ENCODE peak calls at places on chromosomes 3 and 15, in eight cellular contexts. H is stimulated activated CD8-positive, alpha-beta memory T cell treated with anti-CD3 and anti-CD28 coated beads, Interleukin-2, amount 100 ng/mL, for 48 hours; P is D341Med; M is neural progenitor cell; W is MCF 10A; N is naive thymus-derived CD8-positive, alpha-beta T cell; E is C1 segment of cervical spinal cord; R is putamen. S is an unnamed sample.
A peak's percentile ranks its signal among the peaks of the same experiment; 100 is the strongest.

GRCh38 chr15:28112962-28113361 is 13.8 kb upstream of the OCA2 start:
- DNase-seq in E (no peak), N (no peak), M (no peak), H (no peak), R (no peak), W (no peak), P (no peak), S (no peak)

GRCh38 chr3:71854096-71854495 is 69.1 kb upstream of the PROK2 start:
- DNase-seq in H (no peak), N (no peak), W (no peak), P (no peak), E (no peak), M (no peak), R (no peak), S (no peak)

GRCh38 chr15:76566276-76566675 is 229.7 kb downstream of the ISL2 start:
- DNase-seq in R (no peak), H (no peak), E (no peak), P (no peak), M (no peak), N (no peak), W (no peak), S (no peak)

GRCh38 chr15:84961114-84961452 is 20.6 kb upstream of the PDE8A start:
- DNase-seq in E (no peak), M (no peak), W (peak; percentile 58), P (no peak), R (no peak), N (no peak), H (no peak), S (no peak)

GRCh38 chr3:29694783-29695182 is 413.9 kb downstream of the RBMS3 start:
- DNase-seq in H (no peak), E (no peak), M (no peak), N (no peak), P (no peak), W (peak; percentile 94), R (no peak), S (no peak)

GRCh38 chr3:149575213-149575961 is 82.4 kb downstream of the WWTR1 start:
- DNase-seq in R (no peak), E (peak; percentile 16), N (no peak), P (no peak), W (peak; percentile 93), M (peak; percentile 18), H (no peak), S (no peak)

GRCh38 chr15:81033508-81033907 is 32.8 kb downstream of the TLNRD1 start:
- DNase-seq in W (no peak), M (no peak), R (no peak), E (no peak), P (no peak), N (no peak), H (no peak), S (no peak)

GRCh38 chr3:65955792-65956477 is 82.8 kb downstream of the MAGI1 start:
- DNase-seq in E (no peak), H (no peak), W (peak; percentile 14), N (no peak), M (no peak), P (no peak), R (no peak), S (no peak)

GRCh38 chr3:14371573-14372474 is 30.6 kb upstream of the SLC6A6 start:
- DNase-seq in H (no peak), N (no peak), E (no peak), R (no peak), P (no peak), M (no peak), W (peak; percentile 86), S (no peak)

GRCh38 chr3:178146406-178146831 is 389.8 kb upstream of the KCNMB2 start:
- DNase-seq in R (no peak), M (peak; percentile 54), H (no peak), P (no peak), W (no peak), N (no peak), E (no peak), S (no peak)

GRCh38 chr3:150419076-150419868 is 11.2 kb downstream of the TSC22D2 start:
- DNase-seq in H (no peak), P (no peak), R (no peak), W (no peak), N (no peak), E (no peak), M (no peak), S (no peak)

GRCh38 chr3:100915706-100916105 is 77.5 kb downstream of the ABI3BP start:
- DNase-seq in N (no peak), P (no peak), W (no peak), R (no peak), M (no peak), E (no peak), H (no peak), S (no peak)

GRCh38 chr3:197567900-197568685 is 12.3 kb upstream of the BDH1 start:
- DNase-seq in P (no peak), M (no peak), R (no peak), N (no peak), E (no peak), W (no peak), H (no peak), S (no peak)

GRCh38 chr3:73784647-73785420 is 160.1 kb upstream of the PDZRN3 start:
- DNase-seq in P (no peak), N (no peak), W (no peak), H (no peak), M (no peak), E (no peak), R (no peak), S (no peak)

GRCh38 chr3:140467916-140468315 is 209.9 kb upstream of the TRIM42 start:
- DNase-seq in H (no peak), N (no peak), P (no peak), R (no peak), E (no peak), M (no peak), W (peak; percentile 43), S (no peak)

GRCh38 chr3:152097770-152098169 is 171.0 kb upstream of the MBNL1 start:
- DNase-seq in M (no peak), E (no peak), R (no peak), P (no peak), H (no peak), N (no peak), W (no peak), S (no peak)

GRCh38 chr3:46209751-46210470 is 1.8 kb upstream of the CCR1 start:
- DNase-seq in W (no peak), P (no peak), E (no peak), R (no peak), N (no peak), H (no peak), M (no peak), S (no peak)

GRCh38 chr3:20772869-20773268 is 586.9 kb upstream of the SGO1 start:
- DNase-seq in M (no peak), P (no peak), N (no peak), R (no peak), W (no peak), H (no peak), E (no peak), S (no peak)

GRCh38 chr3:37605754-37606153 is 255.9 kb upstream of the CTDSPL start:
- DNase-seq in H (no peak), P (no peak), W (no peak), N (no peak), R (no peak), M (no peak), E (no peak), S (no peak)

GRCh38 chr15:71003314-71003713 is 110.7 kb downstream of the LRRC49 start:
- DNase-seq in P (no peak), H (no peak), R (no peak), N (no peak), W (no peak), M (no peak), E (no peak), S (no peak)

GRCh38 chr15:42449770-42450433 is 41.0 kb downstream of the ZNF106 start:
- DNase-seq in E (no peak), P (no peak), W (no peak), H (no peak), N (no peak), R (no peak), M (no peak), S (no peak)

GRCh38 chr3:120203016-120203415 is 82.0 kb downstream of the GPR156 start:
- DNase-seq in N (no peak), P (no peak), H (no peak), M (no peak), R (peak; percentile 20), W (peak; percentile 88), E (no peak), S (no peak)

GRCh38 chr15:69834256-69834655 is 263.5 kb downstream of the TLE3 start:
- DNase-seq in N (no peak), H (no peak), R (no peak), M (no peak), P (no peak), W (no peak), E (no peak), S (no peak)

GRCh38 chr3:58999134-58999778 is 50.6 kb downstream of the CFAP20DC start:
- DNase-seq in N (no peak), P (no peak), H (no peak), W (peak; percentile 11), R (no peak), E (no peak), M (no peak), S (no peak)

GRCh38 chr15:90337256-90337655 is 14.8 kb upstream of the ZNF774 start:
- DNase-seq in N (no peak), H (no peak), R (no peak), E (no peak), W (peak; percentile 51), P (no peak), M (no peak), S (no peak)

GRCh38 chr15:79943820-79944219 is 27.2 kb downstream of the BCL2A1 start:
- DNase-seq in R (no peak), P (no peak), W (peak; percentile 20), N (no peak), H (no peak), E (no peak), M (no peak), S (no peak)

GRCh38 chr3:111143-112069 is 85.2 kb upstream of the CHL1 start:
- DNase-seq in W (peak; percentile 1), M (no peak), P (peak; percentile 31), R (no peak), N (no peak), E (no peak), H (no peak), S (no peak)

GRCh38 chr15:72784233-72784876 is 797 bp upstream of the ADPGK start:
- DNase-seq in N (no peak), R (peak; percentile 81), M (peak; percentile 86), H (no peak), E (no peak), W (peak; percentile 88), P (peak; percentile 70), S (no peak)

GRCh38 chr3:48268936-48269551 is 28.1 kb downstream of the ZNF589 start:
- DNase-seq in N (no peak), E (no peak), R (no peak), M (no peak), P (no peak), H (peak; percentile 27), W (peak; percentile 19), S (no peak)

GRCh38 chr3:99579246-99579645 is 59.1 kb upstream of the COL8A1 start:
- DNase-seq in E (no peak), P (no peak), W (peak; percentile 40), R (no peak), N (no peak), H (no peak), M (no peak), S (no peak)

GRCh38 chr15:48423342-48423741 is 92.1 kb downstream of the DUT start:
- DNase-seq in W (no peak), H (no peak), P (no peak), M (no peak), N (no peak), E (no peak), R (no peak), S (no peak)

GRCh38 chr15:43406192-43406591 is 35.3 kb downstream of the TUBGCP4 start:
- DNase-seq in N (no peak), P (no peak), E (no peak), H (no peak), W (no peak), R (no peak), M (no peak), S (no peak)

GRCh38 chr3:141401584-141402475 is 33.5 kb downstream of the ZBTB38 start:
- DNase-seq in R (no peak), M (peak; percentile 73), N (peak; percentile 73), E (peak; percentile 46), H (peak; percentile 40), P (peak; percentile 68), W (no peak), S (peak; percentile 47)

GRCh38 chr3:88385090-88385489 is 235.3 kb downstream of the C3orf38 start:
- DNase-seq in N (no peak), R (no peak), W (peak; percentile 14), H (no peak), E (no peak), M (no peak), P (no peak), S (no peak)